ENCODE peak calls at places on chromosomes 6 and 20, in five cellular contexts. D is C1 segment of cervical spinal cord; U is activated CD8-positive, alpha-beta T cell treated with anti-CD3 and anti-CD28 coated beads for 36 hours; J is HEK293T; Z is lower leg skin. E is an unnamed sample.

GRCh38 chr6:137705166-137706064 is 161.6 kb upstream of the TNFAIP3 start:
- DNase-seq in D (no peak), U (peak; percentile 85), J (peak; percentile 77), Z (peak; percentile 93), E (no peak)

GRCh38 chr6:169780571-169781091 is 29.2 kb downstream of the ERMARD start:
- DNase-seq in D (no peak), U (no peak), J (no peak), Z (no peak), E (no peak)

GRCh38 chr20:17854307-17854903 is 114.2 kb downstream of the SNX5 start:
- DNase-seq in D (peak; percentile 19), U (no peak), J (peak; percentile 50), Z (no peak), E (peak; percentile 74)

GRCh38 chr20:37593710-37594109 is 66.0 kb upstream of the BLCAP start:
- DNase-seq in D (no peak), U (no peak), J (no peak), Z (no peak), E (no peak)

GRCh38 chr6:83117802-83118201 is 50.3 kb downstream of the DOP1A start:
- DNase-seq in D (no peak), U (no peak), J (no peak), Z (no peak), E (no peak)

GRCh38 chr6:69005194-69005593 is 370.1 kb downstream of the ADGRB3 start:
- DNase-seq in D (no peak), U (no peak), J (no peak), Z (no peak), E (no peak)

GRCh38 chr6:117481278-117481925 is 1.1 kb upstream of the DCBLD1 start:
- DNase-seq in D (no peak), U (peak; percentile 49), J (no peak), Z (no peak), E (no peak)

GRCh38 chr6:42259841-42260395 is 42.3 kb upstream of the MRPS10 start:
- DNase-seq in D (no peak), U (no peak), J (no peak), Z (no peak), E (no peak)

GRCh38 chr6:15457121-15457646 is 205.6 kb downstream of the DTNBP1 start:
- DNase-seq in D (no peak), U (no peak), J (no peak), Z (no peak), E (no peak)

GRCh38 chr6:14272111-14273085 is 154.8 kb downstream of the CD83 start:
- DNase-seq in D (no peak), U (no peak), J (no peak), Z (peak; percentile 21), E (no peak)

GRCh38 chr6:157269261-157269794 is 54.0 kb downstream of the TMEM242 start:
- DNase-seq in D (no peak), U (no peak), J (no peak), Z (peak; percentile 87), E (peak; percentile 33)

GRCh38 chr6:88704980-88705379 is 258.4 kb downstream of the RNGTT start:
- DNase-seq in D (no peak), U (no peak), J (no peak), Z (no peak), E (no peak)

GRCh38 chr6:136593748-136594490 is 43.7 kb upstream of the MAP7 start:
- DNase-seq in D (no peak), U (peak; percentile 78), J (no peak), Z (no peak), E (no peak)

GRCh38 chr20:44702776-44703175 is 12.4 kb upstream of the CCN5 start:
- DNase-seq in D (peak; percentile 66), U (no peak), J (no peak), Z (peak; percentile 97), E (peak; percentile 83)

GRCh38 chr6:126118058-126118759 is 131.9 kb downstream of the TRMT11 start:
- DNase-seq in D (no peak), U (no peak), J (no peak), Z (no peak), E (no peak)

GRCh38 chr20:57502331-57502700 is 22.6 kb downstream of the CTCFL start:
- DNase-seq in D (no peak), U (no peak), J (no peak), Z (peak; percentile 52), E (no peak)

GRCh38 chr20:32544260-32544722 is 40.8 kb downstream of the NOL4L start:
- DNase-seq in D (no peak), U (no peak), J (no peak), Z (no peak), E (no peak)

GRCh38 chr20:16434087-16434664 is 139.1 kb downstream of the KIF16B start:
- DNase-seq in D (no peak), U (peak; percentile 60), J (peak; percentile 78), Z (peak; percentile 85), E (peak; percentile 19)

GRCh38 chr6:31576897-31577341 is 1.6 kb downstream of the TNF start:
- DNase-seq in D (no peak), U (peak; percentile 71), J (no peak), Z (no peak), E (no peak)

E was measured in dorsolateral prefrontal cortex.